ENCODE peak calls at places on chromosomes 1 and 21, in four cellular contexts. One of them, this sample, is unnamed.

GRCh38 chr21:18499761-18500376 is 96.3 kb upstream of the TMPRSS15 start:
- DNase-seq in cardiac fibroblast: peak; percentile 63
- DNase-seq in thoracic aorta: no peak
- DNase-seq in activated CD4-positive, alpha-beta T cell treated with anti-CD3 and anti-CD28 coated beads, Interleukin-2, amount 50 U/mL, for 48 hours: peak; percentile 50
- DNase-seq in this sample: no peak

GRCh38 chr1:99456536-99456935 is 189.4 kb upstream of the PALMD start:
- DNase-seq in cardiac fibroblast: peak; percentile 62
- DNase-seq in thoracic aorta: no peak
- DNase-seq in activated CD4-positive, alpha-beta T cell treated with anti-CD3 and anti-CD28 coated beads, Interleukin-2, amount 50 U/mL, for 48 hours: no peak
- DNase-seq in this sample: no peak

GRCh38 chr1:227887697-227888403 is 59.9 kb downstream of the WNT9A start:
- DNase-seq in cardiac fibroblast: no peak
- DNase-seq in thoracic aorta: no peak
- DNase-seq in activated CD4-positive, alpha-beta T cell treated with anti-CD3 and anti-CD28 coated beads, Interleukin-2, amount 50 U/mL, for 48 hours: no peak
- DNase-seq in this sample: no peak

GRCh38 chr1:230292739-230293720 is 133.1 kb downstream of the PGBD5 start:
- DNase-seq in cardiac fibroblast: no peak
- DNase-seq in thoracic aorta: no peak
- DNase-seq in activated CD4-positive, alpha-beta T cell treated with anti-CD3 and anti-CD28 coated beads, Interleukin-2, amount 50 U/mL, for 48 hours: no peak
- DNase-seq in this sample: no peak

GRCh38 chr1:14724697-14725096 is 126.2 kb downstream of the KAZN start:
- DNase-seq in cardiac fibroblast: no peak
- DNase-seq in thoracic aorta: no peak
- DNase-seq in activated CD4-positive, alpha-beta T cell treated with anti-CD3 and anti-CD28 coated beads, Interleukin-2, amount 50 U/mL, for 48 hours: no peak
- DNase-seq in this sample: no peak

GRCh38 chr1:7608628-7609295 is 162.3 kb upstream of the VAMP3 start:
- DNase-seq in cardiac fibroblast: no peak
- DNase-seq in thoracic aorta: no peak
- DNase-seq in activated CD4-positive, alpha-beta T cell treated with anti-CD3 and anti-CD28 coated beads, Interleukin-2, amount 50 U/mL, for 48 hours: no peak
- DNase-seq in this sample: no peak

GRCh38 chr1:113415256-113416189 is 25.2 kb downstream of the MAGI3 start:
- DNase-seq in cardiac fibroblast: peak; percentile 11
- DNase-seq in thoracic aorta: no peak
- DNase-seq in activated CD4-positive, alpha-beta T cell treated with anti-CD3 and anti-CD28 coated beads, Interleukin-2, amount 50 U/mL, for 48 hours: no peak
- DNase-seq in this sample: no peak

GRCh38 chr1:2935184-2935583 is 86.1 kb upstream of the ACTRT2 start:
- DNase-seq in cardiac fibroblast: no peak
- DNase-seq in thoracic aorta: no peak
- DNase-seq in activated CD4-positive, alpha-beta T cell treated with anti-CD3 and anti-CD28 coated beads, Interleukin-2, amount 50 U/mL, for 48 hours: no peak
- DNase-seq in this sample: no peak

This sample was measured in brain pericyte.